ENCODE peak calls at places on chromosomes 13 and 19, in ten cellular contexts. B is naive thymus-derived CD4-positive, alpha-beta T cell; N is ovary; E is endodermal cell; G is breast epithelium; Y is GM23338; T is heart left ventricle; P is transverse colon; O is iPS DF 6.9; I is cardiac muscle cell. X is an unnamed sample.
A peak's percentile ranks its signal among the peaks of the same experiment; 100 is the strongest.

GRCh38 chr19:31548941-31549340 is 199.7 kb upstream of the TSHZ3 start:
- DNase-seq in O (no peak), T (no peak), B (no peak), P (no peak), N (no peak), I (peak; percentile 47), E (peak; percentile 72), G (no peak), Y (peak; percentile 50), X (no peak)

GRCh38 chr19:40962460-40962961 is 28.6 kb upstream of the CYP2B6 start:
- DNase-seq in B (no peak), N (no peak), I (no peak), Y (no peak), G (no peak), E (no peak), O (no peak), T (no peak), P (no peak), X (no peak)

GRCh38 chr19:31316201-31316951 is 32.9 kb downstream of the TSHZ3 start:
- DNase-seq in B (no peak), N (no peak), Y (peak; percentile 59), G (no peak), T (no peak), I (no peak), E (peak; percentile 47), O (no peak), P (peak; percentile 31), X (no peak)

GRCh38 chr13:113862191-113862765 is 1.6 kb downstream of the GAS6 start:
- DNase-seq in G (peak; percentile 46), E (peak; percentile 59), Y (no peak), I (no peak), N (peak; percentile 45), O (no peak), P (no peak), B (no peak), T (no peak), X (peak; percentile 59)

GRCh38 chr19:41928754-41929535 is 696 bp upstream of the ERFL start:
- DNase-seq in B (peak; percentile 59), E (peak; percentile 52), Y (no peak), G (no peak), T (no peak), N (no peak), I (no peak), O (no peak), P (peak; percentile 55), X (no peak)

GRCh38 chr19:19021115-19021514 is 12.2 kb downstream of the SUGP2 start:
- DNase-seq in B (no peak), I (no peak), Y (no peak), O (no peak), T (no peak), G (no peak), E (no peak), N (no peak), P (no peak), X (no peak)

GRCh38 chr13:36057041-36057440 is 74.1 kb downstream of the DCLK1 start:
- DNase-seq in Y (peak; percentile 55), G (no peak), E (no peak), T (no peak), I (peak; percentile 42), B (no peak), N (no peak), O (no peak), P (no peak), X (no peak)

GRCh38 chr13:40221460-40222201 is 444.8 kb downstream of the FOXO1 start:
- DNase-seq in P (peak; percentile 28), T (no peak), O (no peak), G (no peak), Y (no peak), E (no peak), B (peak; percentile 61), I (no peak), N (no peak), X (no peak)

GRCh38 chr13:48404952-48405351 is 8.0 kb downstream of the LPAR6 start:
- DNase-seq in I (no peak), P (no peak), Y (no peak), B (no peak), T (no peak), N (no peak), G (no peak), E (no peak), O (no peak), X (no peak)

GRCh38 chr19:16814526-16815100 is 14.6 kb upstream of the SIN3B start:
- DNase-seq in E (no peak), N (no peak), T (no peak), O (no peak), B (no peak), P (no peak), G (no peak), Y (peak; percentile 19), I (no peak), X (no peak)

GRCh38 chr19:6235031-6235951 is 44.5 kb downstream of the MLLT1 start:
- DNase-seq in E (no peak), G (no peak), P (no peak), N (peak; percentile 33), I (no peak), T (peak; percentile 26), B (no peak), O (no peak), Y (no peak), X (peak; percentile 39)

GRCh38 chr13:81020010-81020409 is 679.1 kb upstream of the SPRY2 start:
- DNase-seq in T (no peak), B (no peak), I (no peak), N (no peak), E (no peak), O (no peak), P (no peak), Y (no peak), G (no peak), X (no peak)

GRCh38 chr13:98665638-98665995 is 86.9 kb downstream of the SLC15A1 start:
- DNase-seq in T (no peak), B (no peak), Y (no peak), N (no peak), O (no peak), E (no peak), G (no peak), P (no peak), I (no peak), X (no peak)

GRCh38 chr13:99743079-99743478 is 228.5 kb downstream of the ZIC5 start:
- DNase-seq in T (no peak), I (no peak), O (no peak), B (no peak), Y (no peak), P (no peak), G (no peak), E (no peak), N (no peak), X (no peak)

DNA sequence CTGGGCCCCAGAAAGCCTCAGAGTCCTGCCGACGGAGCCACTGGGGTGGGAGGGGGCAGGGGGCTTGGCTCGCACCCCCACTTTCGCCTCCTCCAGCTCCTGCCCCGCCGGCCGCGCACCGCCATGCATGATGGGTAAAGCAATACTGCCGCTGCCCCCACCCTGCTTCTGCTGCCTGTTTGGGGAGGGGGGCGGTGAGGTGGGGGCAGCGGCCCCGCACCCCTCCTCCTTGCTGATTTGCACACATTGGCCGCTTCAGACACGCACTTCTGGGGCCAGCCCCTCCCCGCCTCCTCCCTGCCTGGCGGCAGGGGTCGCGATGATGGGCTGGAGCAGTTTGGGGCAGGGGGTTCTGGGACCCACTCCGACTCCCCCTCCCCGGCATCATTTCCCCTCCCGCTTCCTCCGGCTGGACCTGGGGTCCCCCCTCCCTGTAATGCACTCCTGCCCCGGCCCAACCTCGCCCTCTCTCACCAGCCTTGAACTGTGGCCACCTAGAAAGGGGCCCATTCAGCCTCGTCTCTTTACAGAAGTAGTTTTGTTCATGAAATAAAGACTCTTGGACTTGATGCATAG is 1.6 kb upstream of the HPN start:
- DNase-seq in N (peak; percentile 61), O (no peak), P (no peak), Y (peak; percentile 52), B (no peak), G (no peak), E (no peak), I (no peak), T (no peak), X (peak; percentile 54)
- H3K4me1 ChIP-seq in N (peaks cover 18% of the 10 kb centered on the region), O (peaks cover 8% of the 10 kb centered on the region), P (peaks cover 37% of the 10 kb centered on the region), Y (peaks cover 34% of the 10 kb centered on the region), B (peaks cover 16% of the 10 kb centered on the region), G (peaks cover 9% of the 10 kb centered on the region), E (no peaks in the 10 kb centered on the region), I (peaks cover 20% of the 10 kb centered on the region), T (peaks cover 57% of the 10 kb centered on the region), X (no peaks in the 10 kb centered on the region)

GRCh38 chr19:57389730-57390598 is at the start of gene ZNF548:
- DNase-seq in G (peak; percentile 92), P (peak; percentile 95), B (peak; percentile 91), E (peak; percentile 99), O (peak; percentile 100), Y (peak; percentile 99), T (peak; percentile 98), I (peak; percentile 99), N (peak; percentile 97), X (peak; percentile 95)

DNA sequence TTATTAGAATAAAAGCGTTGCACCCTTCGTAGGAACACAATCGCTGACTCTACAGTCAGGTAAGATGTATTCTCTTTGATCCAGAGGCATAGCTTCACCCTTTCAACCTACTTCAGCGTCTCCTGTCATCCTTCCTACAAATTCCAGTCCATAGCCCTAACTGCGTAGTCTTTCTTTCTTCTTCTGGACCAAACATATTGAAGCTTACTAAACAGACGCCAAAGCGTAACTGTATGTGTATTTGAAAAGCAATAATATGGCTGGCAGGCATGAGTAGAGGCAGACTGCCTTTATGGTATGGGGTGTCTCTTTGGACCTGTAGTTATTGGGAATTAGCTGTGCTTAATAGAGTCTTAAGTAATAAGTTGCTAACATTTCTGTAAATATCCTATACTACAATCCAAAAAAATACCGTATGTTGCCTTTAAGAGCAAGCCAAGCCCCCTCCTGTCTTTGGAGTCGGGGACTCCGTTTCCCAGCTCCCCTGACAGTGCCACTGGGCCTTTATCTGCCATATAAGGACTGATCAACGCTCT is 392 bp upstream of the ZNF548 start:
- DNase-seq in B (no peak), I (no peak), T (no peak), G (no peak), P (no peak), Y (peak; percentile 2), N (no peak), E (no peak), O (no peak), X (no peak)
- H3K4me3 ChIP-seq in B (peak overlapping the region; percentile 72), I (no peak overlapping the region), T (peak overlapping the region; percentile 79), G (peak overlapping the region; percentile 68), P (peak overlapping the region; percentile 0), Y (peak overlapping the region; percentile 47), N (peak overlapping the region; percentile 49), E (peak overlapping the region; percentile 98), O (peak overlapping the region; percentile 5), X (peak overlapping the region; percentile 67)

DNA sequence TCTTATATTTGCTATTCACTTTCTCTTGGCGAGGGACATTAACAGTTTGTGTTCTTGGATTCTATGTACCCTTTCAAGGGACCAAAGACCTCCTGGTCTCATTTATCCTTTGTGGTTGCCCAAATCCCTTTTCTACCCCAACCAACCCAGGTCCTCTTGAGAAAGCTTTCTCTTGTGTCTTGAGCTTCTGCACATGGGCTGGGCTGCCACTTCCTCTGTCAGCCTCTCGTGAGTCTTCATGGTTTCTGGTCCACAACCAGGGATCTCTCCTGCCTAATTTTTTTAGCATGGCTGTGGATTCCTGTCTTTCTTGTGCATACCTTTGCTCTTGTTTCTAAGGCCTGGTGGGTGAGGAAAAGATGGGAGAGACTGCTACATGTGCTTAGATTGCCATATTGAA is 14.9 kb downstream of the TIMM13 start:
- DNase-seq in E (no peak), I (no peak), N (no peak), Y (no peak), O (no peak), T (no peak), G (no peak), B (no peak), P (no peak), X (no peak)
- H3K4me1 ChIP-seq in E (no peaks in the 10 kb centered on the region), I (no peaks in the 10 kb centered on the region), N (no peaks in the 10 kb centered on the region), Y (no peaks in the 10 kb centered on the region), O (no peaks in the 10 kb centered on the region), T (no peaks in the 10 kb centered on the region), G (no peaks in the 10 kb centered on the region), B (no peaks in the 10 kb centered on the region), P (no peaks in the 10 kb centered on the region), X (no peaks in the 10 kb centered on the region)

GRCh38 chr19:47483200-47483599 is 819 bp downstream of the KPTN start:
- DNase-seq in N (no peak), B (no peak), E (no peak), I (no peak), Y (no peak), O (no peak), T (no peak), P (no peak), G (no peak), X (no peak)
- H3K4me3 ChIP-seq in N (no peak overlapping the region), B (peak overlapping the region; percentile 74), E (peak overlapping the region; percentile 96), I (no peak overlapping the region), Y (no peak overlapping the region), O (no peak overlapping the region), T (peak overlapping the region; percentile 80), P (no peak overlapping the region), G (peak overlapping the region; percentile 84), X (peak overlapping the region; percentile 93)

X was measured in RWPE2.